ENCODE peak calls at places on chromosome X, in nine cellular contexts. One of them, this sample, is unnamed.

GRCh38 chrX:120366794-120367193 is 4.9 kb downstream of the ATP1B4 start:
- DNase-seq in naive thymus-derived CD8-positive, alpha-beta T cell: no peak
- DNase-seq in right lobe of liver: no peak
- DNase-seq in activated CD4-positive, alpha-beta T cell treated with anti-CD3 and anti-CD28 coated beads, Interleukin-2, amount 10 ng/mL, durations not matched to agents 7 days and 5 days: no peak
- DNase-seq in GM04503: no peak
- DNase-seq in brain microvascular endothelial cell: no peak
- DNase-seq in dermis microvascular lymphatic vessel endothelial cell: no peak
- DNase-seq in mesendoderm: no peak
- DNase-seq in posterior vena cava: no peak
- DNase-seq in this sample: no peak

GRCh38 chrX:80420147-80420546 is at the start of gene TENT5D:
- DNase-seq in naive thymus-derived CD8-positive, alpha-beta T cell: no peak
- DNase-seq in right lobe of liver: no peak
- DNase-seq in activated CD4-positive, alpha-beta T cell treated with anti-CD3 and anti-CD28 coated beads, Interleukin-2, amount 10 ng/mL, durations not matched to agents 7 days and 5 days: no peak
- DNase-seq in GM04503: no peak
- DNase-seq in brain microvascular endothelial cell: no peak
- DNase-seq in dermis microvascular lymphatic vessel endothelial cell: no peak
- DNase-seq in mesendoderm: no peak
- DNase-seq in posterior vena cava: no peak
- DNase-seq in this sample: no peak

GRCh38 chrX:110034036-110034435 is 31.1 kb downstream of the TMEM164 start:
- DNase-seq in naive thymus-derived CD8-positive, alpha-beta T cell: no peak
- DNase-seq in right lobe of liver: no peak
- DNase-seq in activated CD4-positive, alpha-beta T cell treated with anti-CD3 and anti-CD28 coated beads, Interleukin-2, amount 10 ng/mL, durations not matched to agents 7 days and 5 days: no peak
- DNase-seq in GM04503: no peak
- DNase-seq in brain microvascular endothelial cell: no peak
- DNase-seq in dermis microvascular lymphatic vessel endothelial cell: no peak
- DNase-seq in mesendoderm: no peak
- DNase-seq in posterior vena cava: no peak
- DNase-seq in this sample: no peak

GRCh38 chrX:9204560-9204959 is 170.6 kb upstream of the FAM9B start:
- DNase-seq in naive thymus-derived CD8-positive, alpha-beta T cell: no peak
- DNase-seq in right lobe of liver: no peak
- DNase-seq in activated CD4-positive, alpha-beta T cell treated with anti-CD3 and anti-CD28 coated beads, Interleukin-2, amount 10 ng/mL, durations not matched to agents 7 days and 5 days: no peak
- DNase-seq in GM04503: no peak
- DNase-seq in brain microvascular endothelial cell: no peak
- DNase-seq in dermis microvascular lymphatic vessel endothelial cell: no peak
- DNase-seq in mesendoderm: no peak
- DNase-seq in posterior vena cava: no peak
- DNase-seq in this sample: no peak

GRCh38 chrX:128781506-128781905 is 729.3 kb upstream of the ACTRT1 start:
- DNase-seq in naive thymus-derived CD8-positive, alpha-beta T cell: peak; percentile 17
- DNase-seq in right lobe of liver: peak; percentile 36
- DNase-seq in activated CD4-positive, alpha-beta T cell treated with anti-CD3 and anti-CD28 coated beads, Interleukin-2, amount 10 ng/mL, durations not matched to agents 7 days and 5 days: peak; percentile 31
- DNase-seq in GM04503: no peak
- DNase-seq in brain microvascular endothelial cell: no peak
- DNase-seq in dermis microvascular lymphatic vessel endothelial cell: no peak
- DNase-seq in mesendoderm: peak; percentile 83
- DNase-seq in posterior vena cava: no peak
- DNase-seq in this sample: peak; percentile 2

GRCh38 chrX:72540318-72540717 is 32.3 kb downstream of the HDAC8 start:
- DNase-seq in naive thymus-derived CD8-positive, alpha-beta T cell: no peak
- DNase-seq in right lobe of liver: no peak
- DNase-seq in activated CD4-positive, alpha-beta T cell treated with anti-CD3 and anti-CD28 coated beads, Interleukin-2, amount 10 ng/mL, durations not matched to agents 7 days and 5 days: no peak
- DNase-seq in GM04503: no peak
- DNase-seq in brain microvascular endothelial cell: no peak
- DNase-seq in dermis microvascular lymphatic vessel endothelial cell: peak; percentile 26
- DNase-seq in mesendoderm: peak; percentile 5
- DNase-seq in posterior vena cava: no peak
- DNase-seq in this sample: no peak

GRCh38 chrX:34917146-34917545 is 25.4 kb upstream of the FAM47B start:
- DNase-seq in naive thymus-derived CD8-positive, alpha-beta T cell: no peak
- DNase-seq in right lobe of liver: no peak
- DNase-seq in activated CD4-positive, alpha-beta T cell treated with anti-CD3 and anti-CD28 coated beads, Interleukin-2, amount 10 ng/mL, durations not matched to agents 7 days and 5 days: no peak
- DNase-seq in GM04503: no peak
- DNase-seq in brain microvascular endothelial cell: no peak
- DNase-seq in dermis microvascular lymphatic vessel endothelial cell: no peak
- DNase-seq in mesendoderm: no peak
- DNase-seq in posterior vena cava: no peak
- DNase-seq in this sample: no peak

GRCh38 chrX:1667566-1667965 is 52.7 kb downstream of the ASMT start:
- DNase-seq in naive thymus-derived CD8-positive, alpha-beta T cell: no peak
- DNase-seq in right lobe of liver: no peak
- DNase-seq in activated CD4-positive, alpha-beta T cell treated with anti-CD3 and anti-CD28 coated beads, Interleukin-2, amount 10 ng/mL, durations not matched to agents 7 days and 5 days: no peak
- DNase-seq in GM04503: no peak
- DNase-seq in brain microvascular endothelial cell: no peak
- DNase-seq in dermis microvascular lymphatic vessel endothelial cell: no peak
- DNase-seq in mesendoderm: no peak
- DNase-seq in posterior vena cava: peak; percentile 31
- DNase-seq in this sample: peak; percentile 17

GRCh38 chrX:42704454-42704853 is 73.5 kb downstream of the PPP1R2C start:
- DNase-seq in naive thymus-derived CD8-positive, alpha-beta T cell: no peak
- DNase-seq in right lobe of liver: no peak
- DNase-seq in activated CD4-positive, alpha-beta T cell treated with anti-CD3 and anti-CD28 coated beads, Interleukin-2, amount 10 ng/mL, durations not matched to agents 7 days and 5 days: peak; percentile 21
- DNase-seq in GM04503: no peak
- DNase-seq in brain microvascular endothelial cell: peak; percentile 1
- DNase-seq in dermis microvascular lymphatic vessel endothelial cell: no peak
- DNase-seq in mesendoderm: no peak
- DNase-seq in posterior vena cava: no peak
- DNase-seq in this sample: no peak

GRCh38 chrX:119602701-119603255 is 3.4 kb downstream of the NKRF start:
- DNase-seq in naive thymus-derived CD8-positive, alpha-beta T cell: no peak
- DNase-seq in right lobe of liver: no peak
- DNase-seq in activated CD4-positive, alpha-beta T cell treated with anti-CD3 and anti-CD28 coated beads, Interleukin-2, amount 10 ng/mL, durations not matched to agents 7 days and 5 days: no peak
- DNase-seq in GM04503: no peak
- DNase-seq in brain microvascular endothelial cell: no peak
- DNase-seq in dermis microvascular lymphatic vessel endothelial cell: no peak
- DNase-seq in mesendoderm: peak; percentile 1
- DNase-seq in posterior vena cava: no peak
- DNase-seq in this sample: no peak

GRCh38 chrX:52933976-52934703 is 24.2 kb downstream of the FAM156A start:
- DNase-seq in naive thymus-derived CD8-positive, alpha-beta T cell: no peak
- DNase-seq in right lobe of liver: no peak
- DNase-seq in activated CD4-positive, alpha-beta T cell treated with anti-CD3 and anti-CD28 coated beads, Interleukin-2, amount 10 ng/mL, durations not matched to agents 7 days and 5 days: no peak
- DNase-seq in GM04503: no peak
- DNase-seq in brain microvascular endothelial cell: no peak
- DNase-seq in dermis microvascular lymphatic vessel endothelial cell: no peak
- DNase-seq in mesendoderm: no peak
- DNase-seq in posterior vena cava: no peak
- DNase-seq in this sample: no peak

GRCh38 chrX:32687379-32687778 is 524.0 kb downstream of the DMD start:
- DNase-seq in naive thymus-derived CD8-positive, alpha-beta T cell: no peak
- DNase-seq in right lobe of liver: no peak
- DNase-seq in activated CD4-positive, alpha-beta T cell treated with anti-CD3 and anti-CD28 coated beads, Interleukin-2, amount 10 ng/mL, durations not matched to agents 7 days and 5 days: no peak
- DNase-seq in GM04503: no peak
- DNase-seq in brain microvascular endothelial cell: no peak
- DNase-seq in dermis microvascular lymphatic vessel endothelial cell: no peak
- DNase-seq in mesendoderm: peak; percentile 7
- DNase-seq in posterior vena cava: no peak
- DNase-seq in this sample: no peak

GRCh38 chrX:127732709-127733108 is 319.5 kb downstream of the ACTRT1 start:
- DNase-seq in naive thymus-derived CD8-positive, alpha-beta T cell: no peak
- DNase-seq in right lobe of liver: no peak
- DNase-seq in activated CD4-positive, alpha-beta T cell treated with anti-CD3 and anti-CD28 coated beads, Interleukin-2, amount 10 ng/mL, durations not matched to agents 7 days and 5 days: no peak
- DNase-seq in GM04503: no peak
- DNase-seq in brain microvascular endothelial cell: no peak
- DNase-seq in dermis microvascular lymphatic vessel endothelial cell: no peak
- DNase-seq in mesendoderm: no peak
- DNase-seq in posterior vena cava: no peak
- DNase-seq in this sample: no peak

GRCh38 chrX:69189972-69190371 is 24.7 kb upstream of the PJA1 start:
- DNase-seq in naive thymus-derived CD8-positive, alpha-beta T cell: no peak
- DNase-seq in right lobe of liver: no peak
- DNase-seq in activated CD4-positive, alpha-beta T cell treated with anti-CD3 and anti-CD28 coated beads, Interleukin-2, amount 10 ng/mL, durations not matched to agents 7 days and 5 days: no peak
- DNase-seq in GM04503: no peak
- DNase-seq in brain microvascular endothelial cell: no peak
- DNase-seq in dermis microvascular lymphatic vessel endothelial cell: no peak
- DNase-seq in mesendoderm: no peak
- DNase-seq in posterior vena cava: no peak
- DNase-seq in this sample: no peak

GRCh38 chrX:16920116-16920515 is 26.3 kb upstream of the REPS2 start:
- DNase-seq in naive thymus-derived CD8-positive, alpha-beta T cell: no peak
- DNase-seq in right lobe of liver: no peak
- DNase-seq in activated CD4-positive, alpha-beta T cell treated with anti-CD3 and anti-CD28 coated beads, Interleukin-2, amount 10 ng/mL, durations not matched to agents 7 days and 5 days: no peak
- DNase-seq in GM04503: no peak
- DNase-seq in brain microvascular endothelial cell: no peak
- DNase-seq in dermis microvascular lymphatic vessel endothelial cell: peak; percentile 95
- DNase-seq in mesendoderm: no peak
- DNase-seq in posterior vena cava: no peak
- DNase-seq in this sample: no peak

This sample was measured in pancreas.